ENCODE peak calls at places on chromosomes 16 and 17, in four cellular contexts. A is body of pancreas, H is GM12892, E is fibroblast of the conjunctiva. L is an unnamed sample.

GRCh38 chr17:27628376-27628775 is 2.6 kb upstream of the LGALS9 start:
- DNase-seq in E (no peak), A (no peak), H (no peak), L (no peak)

GRCh38 chr17:78248051-78248914 is 16.9 kb downstream of the TMEM235 start:
- DNase-seq in E (no peak), H (no peak), A (no peak), L (no peak)

GRCh38 chr16:57821149-57821971 is 19.1 kb upstream of the KIFC3 start:
- DNase-seq in A (no peak), H (no peak), E (no peak), L (no peak)

GRCh38 chr17:29126268-29126923 is 53.8 kb downstream of the MYO18A start:
- DNase-seq in E (no peak), H (no peak), A (no peak), L (no peak)

GRCh38 chr16:81600275-81600674 is 155.7 kb downstream of the CMIP start:
- DNase-seq in H (no peak), E (no peak), A (no peak), L (peak; percentile 81)

GRCh38 chr16:17328971-17329370 is 141.8 kb downstream of the XYLT1 start:
- DNase-seq in A (no peak), E (peak; percentile 47), H (no peak), L (peak; percentile 63)

GRCh38 chr17:30812218-30813177 is 12.0 kb downstream of the CRLF3 start:
- DNase-seq in E (no peak), A (no peak), H (no peak), L (no peak)

GRCh38 chr17:63911657-63912100 is 621 bp upstream of the CSHL1 start:
- DNase-seq in E (no peak), H (peak; percentile 61), A (peak; percentile 34), L (peak; percentile 88)

GRCh38 chr17:21019976-21020575 is 22.7 kb downstream of the USP22 start:
- DNase-seq in H (no peak), E (no peak), A (peak; percentile 37), L (peak; percentile 61)

GRCh38 chr17:40121191-40121885 is 433 bp upstream of the MSL1 start:
- DNase-seq in H (peak; percentile 58), E (no peak), A (peak; percentile 37), L (no peak)

GRCh38 chr17:5701371-5701770 is 117.1 kb upstream of the NLRP1 start:
- DNase-seq in E (no peak), A (no peak), H (no peak), L (no peak)

GRCh38 chr17:44174427-44174826 is 3.9 kb downstream of the ASB16 start:
- DNase-seq in A (no peak), H (no peak), E (no peak), L (no peak)

GRCh38 chr16:66863707-66864106 is 16.6 kb upstream of the PDP2 start:
- DNase-seq in E (no peak), A (no peak), H (no peak), L (no peak)

GRCh38 chr17:80750263-80750662 is 205.6 kb downstream of the RPTOR start:
- DNase-seq in A (no peak), E (no peak), H (no peak), L (no peak)

GRCh38 chr16:82947675-82948074 is 320.9 kb downstream of the CDH13 start:
- DNase-seq in A (no peak), E (no peak), H (no peak), L (no peak)

GRCh38 chr16:23948949-23949392 is 113.2 kb downstream of the PRKCB start:
- DNase-seq in E (no peak), H (no peak), A (peak; percentile 25), L (no peak)

GRCh38 chr16:27824006-27824405 is 239.5 kb downstream of the GSG1L start:
- DNase-seq in H (no peak), E (no peak), A (no peak), L (no peak)

GRCh38 chr17:9360610-9361571 is 214.7 kb downstream of the STX8 start:
- DNase-seq in A (peak; percentile 48), H (no peak), E (peak; percentile 83), L (no peak)

GRCh38 chr17:72004476-72005331 is 116.1 kb upstream of the SOX9 start:
- DNase-seq in A (no peak), H (no peak), E (no peak), L (no peak)

GRCh38 chr16:48556913-48557351 is 53.0 kb downstream of the N4BP1 start:
- DNase-seq in A (no peak), H (no peak), E (peak; percentile 37), L (no peak)

GRCh38 chr17:67110619-67111018 is 66.3 kb downstream of the CACNG1 start:
- DNase-seq in H (no peak), E (no peak), A (no peak), L (no peak)

GRCh38 chr17:44084131-44084538 is 13.6 kb downstream of the G6PC3 start:
- DNase-seq in A (no peak), H (no peak), E (no peak), L (peak; percentile 78)

GRCh38 chr17:80256034-80256350 is 4.7 kb upstream of the RNF213 start:
- DNase-seq in H (no peak), A (no peak), E (no peak), L (no peak)

GRCh38 chr17:2874211-2874686 is 78.0 kb downstream of the RAP1GAP2 start:
- DNase-seq in A (peak; percentile 83), H (no peak), E (no peak), L (no peak)

GRCh38 chr16:55323637-55324490 is at the start of gene IRX6:
- DNase-seq in E (peak; percentile 16), A (no peak), H (no peak), L (peak; percentile 89)

GRCh38 chr17:57080708-57081107 is 4.3 kb upstream of the AKAP1 start:
- DNase-seq in A (no peak), E (no peak), H (no peak), L (no peak)

GRCh38 chr17:51238253-51238887 is 21.5 kb downstream of the MBTD1 start:
- DNase-seq in E (no peak), H (no peak), A (no peak), L (no peak)

GRCh38 chr17:9922012-9922848 is 17.2 kb upstream of the RCVRN start:
- DNase-seq in A (no peak), E (no peak), H (no peak), L (no peak)

GRCh38 chr16:53870831-53871230 is 166.9 kb downstream of the FTO start:
- DNase-seq in E (no peak), H (no peak), A (no peak), L (no peak)

GRCh38 chr17:39972271-39972670 is 8.3 kb upstream of the PSMD3 start:
- DNase-seq in A (peak; percentile 24), E (no peak), H (no peak), L (no peak)

GRCh38 chr17:83053779-83054451 is 25.5 kb upstream of the METRNL start:
- DNase-seq in A (peak; percentile 79), H (no peak), E (no peak), L (no peak)

GRCh38 chr16:82344157-82344556 is 174.1 kb upstream of the MPHOSPH6 start:
- DNase-seq in E (no peak), A (peak; percentile 18), H (no peak), L (no peak)

GRCh38 chr16:82987767-82988166 is 361.0 kb downstream of the CDH13 start:
- DNase-seq in A (no peak), E (no peak), H (no peak), L (no peak)

GRCh38 chr17:14664511-14664910 is 363.6 kb downstream of the HS3ST3B1 start:
- DNase-seq in E (no peak), A (no peak), H (no peak), L (no peak)

GRCh38 chr16:11198817-11199216 is 57.2 kb downstream of the SOCS1 start:
- DNase-seq in H (no peak), E (no peak), A (no peak), L (no peak)

GRCh38 chr16:4614571-4615388 is at the start of gene UBALD1:
- DNase-seq in E (peak; percentile 67), A (peak; percentile 93), H (peak; percentile 89), L (peak; percentile 93)

GRCh38 chr16:11032922-11033291 is 88.5 kb downstream of the CLEC16A start:
- DNase-seq in H (no peak), E (peak; percentile 97), A (peak; percentile 37), L (no peak)